ENCODE peak calls at places on chromosomes 12 and 14, in five cellular contexts. L is H1, G is hepatocyte, O is adrenal gland, F is mucosa of descending colon. M is an unnamed sample.

GRCh38 chr12:80504389-80505153 is 60.5 kb downstream of the PTPRQ start:
- DNase-seq in L (no peak), G (no peak), O (no peak), F (no peak), M (no peak)

GRCh38 chr12:116962197-116962596 is 51.4 kb downstream of the FBXW8 start:
- DNase-seq in L (no peak), G (no peak), O (no peak), F (no peak), M (no peak)

GRCh38 chr14:81504864-81505263 is 28.8 kb downstream of the SEL1L start:
- DNase-seq in L (no peak), G (no peak), O (no peak), F (no peak), M (no peak)

GRCh38 chr12:106113042-106113441 is 25.7 kb downstream of the NUAK1 start:
- DNase-seq in L (no peak), G (no peak), O (no peak), F (no peak), M (peak; percentile 76)

GRCh38 chr12:59403259-59403932 is 192.4 kb upstream of the SLC16A7 start:
- DNase-seq in L (no peak), G (peak; percentile 77), O (peak; percentile 40), F (no peak), M (no peak)

GRCh38 chr12:76542908-76543307 is 16.7 kb downstream of the OSBPL8 start:
- DNase-seq in L (no peak), G (no peak), O (no peak), F (no peak), M (no peak)

GRCh38 chr14:79749051-79749450 is 462.3 kb downstream of the DIO2 start:
- DNase-seq in L (no peak), G (no peak), O (no peak), F (no peak), M (no peak)

GRCh38 chr14:69811868-69812252 is 14.8 kb upstream of the SLC10A1 start:
- DNase-seq in L (no peak), G (no peak), O (no peak), F (no peak), M (no peak)

GRCh38 chr12:46401703-46402102 is 29.1 kb upstream of the SLC38A2 start:
- DNase-seq in L (no peak), G (peak; percentile 41), O (peak; percentile 43), F (no peak), M (peak; percentile 34)
- H3K4me1 ChIP-seq in L (no peaks in the 10 kb centered on the region), G (peaks cover 26% of the 10 kb centered on the region), O (peaks cover 26% of the 10 kb centered on the region), F (peaks cover 25% of the 10 kb centered on the region), M (peaks cover 42% of the 10 kb centered on the region)

DNA sequence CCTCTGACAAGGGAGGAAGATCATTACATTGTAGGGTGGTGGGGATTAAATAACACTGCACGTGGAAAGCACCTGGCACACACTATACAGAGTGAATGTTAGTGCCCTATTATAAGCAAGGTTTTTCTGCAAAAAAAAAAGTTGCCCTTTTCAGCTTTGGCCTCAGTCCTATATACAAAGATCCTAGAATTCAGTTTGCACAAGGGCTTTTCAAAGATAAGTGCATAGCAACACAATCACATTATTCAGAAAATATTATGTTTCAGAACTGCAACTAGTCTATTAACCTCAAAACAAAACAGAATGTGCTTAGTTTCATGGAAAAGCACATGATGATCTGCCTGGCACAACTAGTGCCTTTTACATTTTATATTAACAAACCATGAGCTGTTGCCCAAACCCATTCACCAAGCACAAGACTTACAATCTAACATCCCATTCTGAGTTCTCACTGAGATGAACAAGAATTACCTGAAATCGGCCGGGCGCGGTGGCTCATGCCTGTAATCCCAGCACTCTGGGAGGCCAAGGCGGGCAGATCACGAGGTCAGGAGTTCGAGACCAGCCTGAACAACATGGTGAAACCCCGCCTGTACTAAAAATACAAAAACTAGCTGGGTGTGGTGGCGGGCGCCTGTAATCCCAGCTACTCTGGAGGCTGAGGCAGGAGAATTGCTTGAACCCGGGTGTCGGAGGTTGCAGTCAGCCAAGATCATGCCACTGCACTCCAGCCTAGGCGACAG is 1.8 kb downstream of the TM7SF3 start:
- DNase-seq in L (no peak), G (no peak), O (no peak), F (peak; percentile 43), M (no peak)
- H3K4me1 ChIP-seq in L (peaks cover 9% of the 10 kb centered on the region), G (peaks cover 16% of the 10 kb centered on the region), O (peaks cover 58% of the 10 kb centered on the region), F (peaks cover 12% of the 10 kb centered on the region), M (peaks cover 17% of the 10 kb centered on the region)

GRCh38 chr12:91383106-91383505 is 200.5 kb upstream of the DCN start:
- DNase-seq in L (no peak), G (no peak), O (no peak), F (no peak), M (no peak)

GRCh38 chr12:91381309-91381804 is 198.7 kb upstream of the DCN start:
- DNase-seq in L (peak; percentile 66), G (peak; percentile 84), O (peak; percentile 68), F (no peak), M (peak; percentile 6)

GRCh38 chr12:91382081-91382543 is 199.5 kb upstream of the DCN start:
- DNase-seq in L (peak; percentile 94), G (peak; percentile 90), O (peak; percentile 80), F (peak; percentile 63), M (peak; percentile 52)

GRCh38 chr12:91379051-91379775 is 196.6 kb upstream of the DCN start:
- DNase-seq in L (no peak), G (no peak), O (no peak), F (no peak), M (no peak)

GRCh38 chr12:91380651-91381050 is 198.0 kb upstream of the DCN start:
- DNase-seq in L (no peak), G (no peak), O (no peak), F (no peak), M (no peak)
- H3K4me1 ChIP-seq in L (peaks cover 2% of the 10 kb centered on the region), G (peaks cover 20% of the 10 kb centered on the region), O (peaks cover 22% of the 10 kb centered on the region), F (no peaks in the 10 kb centered on the region), M (no peaks in the 10 kb centered on the region)

DNA sequence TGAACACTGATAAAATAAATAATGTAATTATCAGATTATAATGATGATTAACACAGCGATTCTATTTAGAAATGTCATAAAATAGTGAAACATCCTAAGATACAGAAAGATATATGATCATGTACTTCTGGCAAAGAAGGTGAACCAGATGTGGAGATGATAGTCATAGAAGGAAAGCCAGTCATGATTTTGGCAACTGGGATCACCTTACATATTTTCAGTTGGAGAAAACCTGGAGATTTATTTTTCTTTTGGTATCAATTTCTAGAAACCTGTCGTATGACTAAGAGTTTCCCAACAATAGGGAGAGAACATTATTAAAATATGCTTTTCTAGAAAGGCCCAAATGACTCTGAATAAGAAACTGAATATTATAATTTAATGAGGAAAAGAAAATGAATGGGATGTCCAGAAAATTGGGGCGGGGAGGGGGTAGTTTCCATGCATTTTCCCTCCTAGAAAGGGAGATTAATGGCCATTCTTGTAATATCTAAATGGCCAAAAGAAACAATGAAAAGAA is 396.4 kb downstream of the ZFP36L1 start:
- DNase-seq in L (no peak), G (no peak), O (no peak), F (no peak), M (no peak)
- H3K4me1 ChIP-seq in L (peaks cover 3% of the 10 kb centered on the region), G (peaks cover 56% of the 10 kb centered on the region), O (peaks cover 74% of the 10 kb centered on the region), F (no peaks in the 10 kb centered on the region), M (peaks cover 7% of the 10 kb centered on the region)

DNA sequence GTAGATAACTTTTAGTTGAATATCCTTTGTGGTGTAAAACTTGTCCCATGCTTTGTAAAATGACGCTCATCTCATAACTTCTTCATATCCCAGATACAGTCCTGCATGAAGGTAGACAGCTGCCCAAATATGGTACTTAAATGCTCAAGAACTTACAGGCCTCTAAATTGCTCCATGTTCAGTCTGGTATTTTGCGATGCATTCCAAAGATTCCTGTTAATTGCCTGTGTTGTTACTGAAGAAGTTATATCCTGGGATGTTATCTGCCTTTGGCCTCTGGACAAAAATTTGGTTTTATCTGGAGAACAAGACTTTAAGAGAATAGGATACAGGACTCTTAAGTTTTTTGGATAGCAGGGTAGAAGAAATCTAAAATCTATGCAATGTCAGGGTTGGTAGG is 473.0 kb downstream of the PCNX1 start:
- DNase-seq in L (no peak), G (no peak), O (no peak), F (no peak), M (no peak)
- H3K4me1 ChIP-seq in L (peaks cover 2% of the 10 kb centered on the region), G (peaks cover 13% of the 10 kb centered on the region), O (peaks cover 17% of the 10 kb centered on the region), F (peaks cover 14% of the 10 kb centered on the region), M (peaks cover 24% of the 10 kb centered on the region)

GRCh38 chr14:65838565-65838964 is 426.0 kb downstream of the FUT8 start:
- DNase-seq in L (no peak), G (no peak), O (no peak), F (no peak), M (no peak)
- H3K4me1 ChIP-seq in L (peaks cover 13% of the 10 kb centered on the region), G (peaks cover 16% of the 10 kb centered on the region), O (peaks cover 6% of the 10 kb centered on the region), F (no peaks in the 10 kb centered on the region), M (no peaks in the 10 kb centered on the region)

GRCh38 chr12:71799105-71799504 is 40.5 kb upstream of the TBC1D15 start:
- DNase-seq in L (no peak), G (no peak), O (no peak), F (no peak), M (no peak)
- H3K4me1 ChIP-seq in L (peaks cover under 1% of the 10 kb centered on the region), G (no peaks in the 10 kb centered on the region), O (no peaks in the 10 kb centered on the region), F (no peaks in the 10 kb centered on the region), M (no peaks in the 10 kb centered on the region)

DNA sequence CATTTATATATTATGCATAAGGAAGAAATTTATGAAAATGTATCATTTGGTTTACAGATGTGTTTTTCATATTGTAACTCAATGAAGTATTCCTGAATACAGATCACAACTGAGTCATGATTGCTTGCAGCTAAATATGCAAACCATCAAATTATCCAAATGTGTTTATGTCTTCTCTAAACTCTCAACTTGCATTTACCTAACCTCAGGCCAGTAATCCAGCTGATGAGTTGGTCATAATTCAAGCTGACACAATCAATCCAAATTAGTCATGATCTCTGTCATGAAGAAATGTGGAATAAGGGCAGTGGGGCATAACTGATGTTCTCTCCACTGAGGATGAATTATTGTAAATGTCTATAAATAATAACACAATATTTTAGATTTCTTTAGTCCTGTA is 104.8 kb upstream of the CNTN1 start:
- DNase-seq in L (no peak), G (no peak), O (no peak), F (no peak), M (no peak)
- H3K4me1 ChIP-seq in L (no peaks in the 10 kb centered on the region), G (no peaks in the 10 kb centered on the region), O (no peaks in the 10 kb centered on the region), F (no peaks in the 10 kb centered on the region), M (no peaks in the 10 kb centered on the region)

GRCh38 chr12:123067654-123068053 is 83.2 kb downstream of the PITPNM2 start:
- DNase-seq in L (no peak), G (no peak), O (no peak), F (no peak), M (no peak)

GRCh38 chr12:123071401-123072304 is 79.2 kb downstream of the PITPNM2 start:
- DNase-seq in L (no peak), G (no peak), O (no peak), F (no peak), M (no peak)

GRCh38 chr12:123073962-123074801 is 76.7 kb downstream of the PITPNM2 start:
- DNase-seq in L (no peak), G (no peak), O (no peak), F (no peak), M (no peak)

GRCh38 chr12:123069436-123070266 is 81.2 kb downstream of the PITPNM2 start:
- DNase-seq in L (no peak), G (peak; percentile 24), O (peak; percentile 66), F (no peak), M (no peak)

GRCh38 chr12:123070267-123071081 is 80.4 kb downstream of the PITPNM2 start:
- DNase-seq in L (no peak), G (peak; percentile 25), O (no peak), F (no peak), M (no peak)
- H3K4me1 ChIP-seq in L (peaks cover 6% of the 10 kb centered on the region), G (peaks cover 19% of the 10 kb centered on the region), O (peaks cover 48% of the 10 kb centered on the region), F (peaks cover 8% of the 10 kb centered on the region), M (no peaks in the 10 kb centered on the region)

M was measured in SJSA1.